ENCODE peak calls at places on chromosomes 1 and 21, in six cellular contexts. T is cardiac fibroblast, X is progenitor cell of endocrine pancreas, C is IMR-90, S is right atrium auricular region, Q is endodermal cell. A is an unnamed sample.

GRCh38 chr1:89087241-89087640 is 22.2 kb upstream of the GBP1 start:
- DNase-seq in T (no peak), X (no peak), C (no peak), S (no peak), Q (no peak), A (no peak)

GRCh38 chr1:150015733-150016132 is 5.2 kb upstream of the OTUD7B start:
- DNase-seq in T (no peak), X (no peak), C (no peak), S (no peak), Q (no peak), A (no peak)

GRCh38 chr1:119686661-119687060 is 25.1 kb upstream of the PHGDH start:
- DNase-seq in T (no peak), X (no peak), C (no peak), S (no peak), Q (no peak), A (no peak)

GRCh38 chr1:119987112-119987511 is 82.3 kb downstream of the NOTCH2 start:
- DNase-seq in T (peak; percentile 85), X (no peak), C (peak; percentile 97), S (no peak), Q (no peak), A (no peak)

GRCh38 chr1:86846166-86846647 is 67.7 kb downstream of the SELENOF start:
- DNase-seq in T (peak; percentile 91), X (no peak), C (peak; percentile 91), S (no peak), Q (no peak), A (no peak)

GRCh38 chr1:157415661-157416060 is 136.7 kb downstream of the FCRL5 start:
- DNase-seq in T (no peak), X (no peak), C (no peak), S (no peak), Q (no peak), A (no peak)

GRCh38 chr1:41664861-41665640 is 180.6 kb upstream of the EDN2 start:
- DNase-seq in T (peak; percentile 84), X (no peak), C (peak; percentile 81), S (peak; percentile 75), Q (peak; percentile 74), A (no peak)

GRCh38 chr21:41919666-41920398 is 34.0 kb downstream of the C2CD2 start:
- DNase-seq in T (no peak), X (no peak), C (no peak), S (no peak), Q (no peak), A (no peak)

GRCh38 chr1:232982238-232982944 is 32.0 kb downstream of the NTPCR start:
- DNase-seq in T (peak; percentile 46), X (no peak), C (peak; percentile 58), S (peak; percentile 54), Q (no peak), A (no peak)

GRCh38 chr1:229786974-229787610 is 161.0 kb downstream of the URB2 start:
- DNase-seq in T (peak; percentile 49), X (no peak), C (no peak), S (no peak), Q (no peak), A (no peak)

GRCh38 chr1:106568161-106568560 is 488.3 kb upstream of the PRMT6 start:
- DNase-seq in T (no peak), X (no peak), C (no peak), S (no peak), Q (no peak), A (no peak)

GRCh38 chr1:208069908-208070307 is 159.0 kb upstream of the CD34 start:
- DNase-seq in T (no peak), X (no peak), C (no peak), S (no peak), Q (no peak), A (no peak)

GRCh38 chr1:84253041-84253440 is 48.5 kb upstream of the SAMD13 start:
- DNase-seq in T (peak; percentile 24), X (no peak), C (peak; percentile 85), S (no peak), Q (no peak), A (no peak)

GRCh38 chr21:36754241-36754881 is 55.4 kb downstream of the SIM2 start:
- DNase-seq in T (no peak), X (no peak), C (no peak), S (no peak), Q (no peak), A (no peak)

GRCh38 chr1:58608945-58609344 is 31.9 kb upstream of the TACSTD2 start:
- DNase-seq in T (no peak), X (no peak), C (no peak), S (no peak), Q (no peak), A (no peak)

GRCh38 chr1:215605011-215605621 is 38.0 kb downstream of the KCTD3 start:
- DNase-seq in T (peak; percentile 12), X (no peak), C (no peak), S (no peak), Q (no peak), A (no peak)

GRCh38 chr1:228430243-228430642 is 13.6 kb upstream of the TRIM17 start:
- DNase-seq in T (no peak), X (no peak), C (no peak), S (no peak), Q (no peak), A (no peak)

GRCh38 chr1:241470908-241471610 is 48.5 kb downstream of the FH start:
- DNase-seq in T (no peak), X (no peak), C (no peak), S (no peak), Q (no peak), A (no peak)

GRCh38 chr21:44418876-44419230 is 36.5 kb upstream of the LRRC3 start:
- DNase-seq in T (no peak), X (no peak), C (no peak), S (no peak), Q (peak; percentile 10), A (no peak)

GRCh38 chr1:147214842-147215539 is 10.1 kb downstream of the FMO5 start:
- DNase-seq in T (peak; percentile 10), X (no peak), C (no peak), S (no peak), Q (no peak), A (no peak)

GRCh38 chr1:10832703-10833102 is 36.3 kb upstream of the CASZ1 start:
- DNase-seq in T (no peak), X (no peak), C (no peak), S (no peak), Q (no peak), A (no peak)

GRCh38 chr1:204405988-204406387 is 5.6 kb downstream of the PPP1R15B start:
- DNase-seq in T (no peak), X (no peak), C (no peak), S (no peak), Q (no peak), A (no peak)

GRCh38 chr1:41387667-41388091 is 26.4 kb downstream of the FOXO6 start:
- DNase-seq in T (peak; percentile 87), X (peak; percentile 60), C (peak; percentile 15), S (peak; percentile 81), Q (peak; percentile 94), A (no peak)

GRCh38 chr1:12296623-12297022 is 66.8 kb downstream of the VPS13D start:
- DNase-seq in T (peak; percentile 52), X (no peak), C (peak; percentile 89), S (no peak), Q (no peak), A (no peak)

GRCh38 chr1:96752394-96752793 is 30.8 kb downstream of the PTBP2 start:
- DNase-seq in T (no peak), X (no peak), C (no peak), S (no peak), Q (no peak), A (no peak)

GRCh38 chr1:67941746-67942145 is 108.5 kb upstream of the GNG12 start:
- DNase-seq in T (no peak), X (no peak), C (no peak), S (no peak), Q (no peak), A (no peak)

GRCh38 chr1:67947114-67947513 is 103.3 kb downstream of the DIRAS3 start:
- DNase-seq in T (no peak), X (no peak), C (no peak), S (no peak), Q (no peak), A (no peak)

GRCh38 chr1:67942269-67942668 is 108.2 kb downstream of the DIRAS3 start:
- DNase-seq in T (peak; percentile 55), X (no peak), C (peak; percentile 22), S (no peak), Q (no peak), A (no peak)

GRCh38 chr1:67948155-67949075 is 102.0 kb downstream of the DIRAS3 start:
- DNase-seq in T (peak; percentile 66), X (no peak), C (peak; percentile 89), S (no peak), Q (no peak), A (no peak)

GRCh38 chr1:67945733-67946374 is 104.6 kb downstream of the DIRAS3 start:
- DNase-seq in T (peak; percentile 43), X (no peak), C (peak; percentile 16), S (no peak), Q (no peak), A (no peak)
- TF ChIP-seq CTCF in T (no peak), X (no peak), C (no peak), S (no peak), Q (no peak), A (no peak)

GRCh38 chr1:205913451-205914204 is 29.6 kb downstream of the SLC26A9 start:
- DNase-seq in T (peak; percentile 93), X (no peak), C (no peak), S (peak; percentile 65), Q (peak; percentile 81), A (no peak)

DNA sequence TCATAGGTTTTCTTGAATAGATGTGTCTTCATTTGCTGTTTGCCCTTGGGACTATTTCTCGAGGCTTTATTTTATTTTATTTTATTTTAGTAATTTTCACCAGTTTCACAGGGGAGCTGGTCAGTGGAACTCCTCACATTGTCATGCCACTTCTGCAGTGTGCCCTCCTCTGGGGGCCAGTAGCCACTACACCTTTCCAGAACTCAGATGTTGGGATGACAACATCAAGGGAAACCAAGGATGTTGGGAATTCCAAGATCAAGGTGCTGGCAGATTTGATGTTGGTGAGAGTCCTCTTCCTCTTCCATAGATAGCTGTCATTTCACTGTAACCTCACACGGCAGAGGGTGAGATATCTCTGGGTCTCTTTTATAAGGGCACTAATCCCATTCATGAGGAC is 35.5 kb downstream of the SLC26A9 start:
- DNase-seq in T (peak; percentile 54), X (no peak), C (peak; percentile 49), S (no peak), Q (peak; percentile 80), A (no peak)
- TF ChIP-seq CTCF in T (peak; percentile 75), X (peak; percentile 60), C (peak; percentile 64), S (peak; percentile 45), Q (peak; percentile 91), A (no peak)

GRCh38 chr1:181583598-181583997 is 100.3 kb downstream of the CACNA1E start:
- DNase-seq in T (no peak), X (no peak), C (no peak), S (no peak), Q (peak; percentile 85), A (no peak)
- TF ChIP-seq CTCF in T (no peak), X (peak; percentile 68), C (no peak), S (no peak), Q (peak; percentile 88), A (no peak)

GRCh38 chr1:192342842-192343241 is 26.1 kb downstream of the RGS21 start:
- DNase-seq in T (no peak), X (no peak), C (no peak), S (no peak), Q (no peak), A (no peak)

DNA sequence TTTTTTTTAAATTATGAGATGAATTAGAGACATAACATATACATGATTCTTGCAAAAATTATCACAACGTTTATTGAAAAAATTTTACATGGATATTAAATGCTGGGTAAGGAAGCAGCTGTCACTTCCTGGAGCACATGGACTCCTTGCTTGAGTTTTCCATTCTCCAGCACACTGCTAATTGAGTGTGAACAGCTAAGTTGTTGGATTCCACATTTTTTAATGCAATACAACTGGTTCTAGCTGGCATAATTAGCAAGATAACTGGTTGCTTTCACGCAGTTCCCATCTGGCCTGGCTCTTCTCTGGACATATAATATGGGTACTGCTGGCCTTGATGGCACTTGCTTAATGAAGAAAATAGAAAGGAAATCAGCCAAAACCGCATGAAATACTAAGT is 26.5 kb downstream of the RGS21 start:
- DNase-seq in T (no peak), X (no peak), C (no peak), S (no peak), Q (no peak), A (no peak)
- TF ChIP-seq CTCF in T (no peak), X (no peak), C (no peak), S (no peak), Q (no peak), A (no peak)

A was measured in omental fat pad.